ENCODE peak calls at places on chromosomes 16 and 17, in four cellular contexts. T is H1, O is K562, Q is GM12878. Z is an unnamed sample.

GRCh38 chr16:52318259-52319008 is 228.5 kb downstream of the TOX3 start:
- DNase-seq in T (no peak), O (no peak), Q (no peak), Z (no peak)

GRCh38 chr17:44859701-44860100 is 12.0 kb downstream of the HIGD1B start:
- DNase-seq in Q (no peak), T (no peak), O (no peak), Z (no peak)

GRCh38 chr17:82324566-82325285 is 7.3 kb upstream of the CD7 start:
- DNase-seq in Q (no peak), T (no peak), O (no peak), Z (no peak)

GRCh38 chr17:78861229-78861628 is 20.6 kb upstream of the USP36 start:
- DNase-seq in O (no peak), Q (no peak), T (no peak), Z (no peak)

GRCh38 chr16:58032710-58033293 is 7.2 kb downstream of the MMP15 start:
- DNase-seq in T (no peak), O (peak; percentile 55), Q (no peak), Z (no peak)

GRCh38 chr17:44786551-44787081 is 27.8 kb downstream of the ADAM11 start:
- DNase-seq in O (no peak), T (no peak), Q (no peak), Z (no peak)

GRCh38 chr17:53319947-53320346 is 502.8 kb upstream of the KIF2B start:
- DNase-seq in O (no peak), Q (no peak), T (no peak), Z (no peak)

GRCh38 chr17:53353919-53354351 is 468.8 kb upstream of the KIF2B start:
- DNase-seq in Q (no peak), O (no peak), T (no peak), Z (no peak)

GRCh38 chr17:34979650-34980352 is 511 bp upstream of the LIG3 start:
- DNase-seq in O (peak; percentile 41), Q (no peak), T (no peak), Z (no peak)

GRCh38 chr17:45376171-45376564 is 56.5 kb downstream of the ARHGAP27 start:
- DNase-seq in Q (no peak), T (no peak), O (no peak), Z (no peak)

GRCh38 chr17:74332763-74333220 is 6.8 kb downstream of the KIF19 start:
- DNase-seq in Q (no peak), T (no peak), O (peak; percentile 87), Z (no peak)

GRCh38 chr17:81126281-81127132 is 38.8 kb upstream of the PVALEF start:
- DNase-seq in O (no peak), Q (no peak), T (no peak), Z (no peak)

GRCh38 chr16:50585331-50585776 is 37.2 kb downstream of the NKD1 start:
- DNase-seq in O (no peak), T (no peak), Q (no peak), Z (no peak)

GRCh38 chr16:31129568-31130335 is 5.8 kb downstream of the PRSS8 start:
- DNase-seq in T (no peak), O (no peak), Q (no peak), Z (no peak)

GRCh38 chr17:81412490-81413093 is 17.3 kb downstream of the BAHCC1 start:
- DNase-seq in T (no peak), Q (no peak), O (peak; percentile 83), Z (no peak)

GRCh38 chr16:19168173-19169080 is at the start of gene SYT17:
- DNase-seq in O (no peak), Q (no peak), T (peak; percentile 66), Z (no peak)

GRCh38 chr17:38970804-38971203 is 3.6 kb upstream of the FBXO47 start:
- DNase-seq in Q (no peak), O (no peak), T (peak; percentile 19), Z (no peak)

GRCh38 chr16:19805459-19806160 is 79.0 kb downstream of the GPRC5B start:
- DNase-seq in T (no peak), O (no peak), Q (no peak), Z (no peak)

GRCh38 chr17:50611639-50612038 is 23.0 kb upstream of the ABCC3 start:
- DNase-seq in O (no peak), Q (no peak), T (no peak), Z (no peak)

GRCh38 chr16:23071202-23072083 is 77.8 kb downstream of the USP31 start:
- DNase-seq in O (no peak), T (no peak), Q (no peak), Z (no peak)

GRCh38 chr17:9290226-9290613 is 268.9 kb downstream of the NTN1 start:
- DNase-seq in O (no peak), T (no peak), Q (no peak), Z (no peak)

GRCh38 chr17:40284085-40284713 is 3.5 kb upstream of the CDC6 start:
- DNase-seq in O (no peak), Q (no peak), T (no peak), Z (peak; percentile 80)

GRCh38 chr17:7023576-7024401 is 939 bp downstream of the BCL6B start:
- DNase-seq in T (peak; percentile 100), O (peak; percentile 95), Q (peak; percentile 81), Z (peak; percentile 86)

GRCh38 chr16:3645108-3645503 is 9.4 kb upstream of the DNASE1 start:
- DNase-seq in Q (no peak), T (no peak), O (peak; percentile 3), Z (no peak)

GRCh38 chr17:4986403-4986802 is 1.1 kb downstream of the CAMTA2 start:
- DNase-seq in Q (no peak), O (no peak), T (no peak), Z (no peak)

GRCh38 chr16:11836653-11837244 is 14.6 kb downstream of the RSL1D1 start:
- DNase-seq in Q (no peak), O (no peak), T (no peak), Z (no peak)

GRCh38 chr17:19714542-19715411 is 1.6 kb downstream of the SLC47A2 start:
- DNase-seq in T (no peak), Q (no peak), O (no peak), Z (no peak)

GRCh38 chr17:73757324-73757942 is 113.2 kb upstream of the SDK2 start:
- DNase-seq in O (peak; percentile 19), Q (no peak), T (no peak), Z (no peak)

GRCh38 chr17:82050761-82051641 is 610 bp downstream of the RFNG start:
- DNase-seq in T (no peak), O (peak; percentile 49), Q (no peak), Z (no peak)

GRCh38 chr16:88634994-88635670 is 3.2 kb upstream of the IL17C start:
- DNase-seq in T (no peak), Q (no peak), O (peak; percentile 52), Z (no peak)

GRCh38 chr17:58693208-58693607 is 806 bp downstream of the RAD51C start:
- DNase-seq in O (no peak), T (no peak), Q (no peak), Z (no peak)

GRCh38 chr16:11510178-11510973 is 76.3 kb downstream of the LITAF start:
- DNase-seq in Q (no peak), O (no peak), T (no peak), Z (no peak)

GRCh38 chr17:29111816-29112499 is 68.2 kb downstream of the MYO18A start:
- DNase-seq in T (peak; percentile 95), Q (no peak), O (peak; percentile 65), Z (no peak)

GRCh38 chr17:72506773-72507172 is 386.0 kb downstream of the SOX9 start:
- DNase-seq in Q (no peak), T (no peak), O (no peak), Z (no peak)

GRCh38 chr16:50763211-50763610 is 21.3 kb downstream of the CYLD start:
- DNase-seq in T (no peak), O (no peak), Q (no peak), Z (no peak)

GRCh38 chr17:49707246-49707607 is 537 bp downstream of the SLC35B1 start:
- DNase-seq in Q (no peak), O (peak; percentile 28), T (no peak), Z (no peak)

GRCh38 chr17:2024572-2025219 is 438 bp downstream of the RTN4RL1 start:
- DNase-seq in O (no peak), Q (no peak), T (peak; percentile 67), Z (no peak)

GRCh38 chr17:75635610-75636202 is 2.5 kb downstream of the SMIM5 start:
- DNase-seq in T (no peak), Q (no peak), O (no peak), Z (no peak)

GRCh38 chr16:30904114-30904780 is 7.8 kb downstream of the CTF1 start:
- DNase-seq in O (no peak), Q (no peak), T (no peak), Z (no peak)

GRCh38 chr16:29745126-29745852 is 501 bp downstream of the C16orf54 start:
- DNase-seq in O (no peak), T (no peak), Q (no peak), Z (no peak)
- TF ChIP-seq EGR1 in O (no peak), T (no peak), Q (no peak), Z (no peak)

GRCh38 chr16:69323428-69323827 is 7.0 kb downstream of the PDF start:
- DNase-seq in O (no peak), T (no peak), Q (no peak), Z (no peak)

GRCh38 chr16:69322343-69322742 is 8.0 kb downstream of the PDF start:
- DNase-seq in O (no peak), T (no peak), Q (no peak), Z (no peak)

GRCh38 chr16:69324585-69325253 is 5.7 kb downstream of the PDF start:
- DNase-seq in T (no peak), Q (no peak), O (peak; percentile 21), Z (no peak)

GRCh38 chr16:69325784-69326171 is 4.6 kb downstream of the PDF start:
- DNase-seq in T (no peak), O (no peak), Q (no peak), Z (no peak)

DNA sequence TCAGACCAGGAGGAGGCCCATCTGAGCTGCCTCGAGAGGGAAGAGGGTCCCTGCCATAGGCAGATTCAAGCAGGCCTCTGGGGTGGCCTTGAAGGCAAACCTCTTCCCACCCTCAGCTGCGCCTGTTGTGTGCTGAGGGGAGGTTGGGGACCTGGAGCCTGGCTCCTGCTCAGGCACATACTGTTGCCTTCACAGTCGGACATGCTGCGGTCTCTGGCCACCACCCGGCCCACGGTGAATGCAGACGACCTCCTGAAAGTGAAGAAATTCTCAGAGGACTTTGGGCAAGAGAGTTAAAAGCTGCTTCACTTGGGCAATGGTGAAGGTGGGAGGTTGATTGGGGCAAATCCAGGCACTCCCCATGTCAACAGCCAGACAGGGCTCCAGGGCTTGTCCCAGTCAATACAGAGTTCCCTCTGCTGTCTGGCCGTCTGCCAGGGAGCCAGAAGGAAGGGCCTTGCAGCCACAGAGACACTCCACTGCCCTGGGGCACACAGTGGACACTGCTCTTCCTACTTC is 6.3 kb downstream of the PDF start:
- DNase-seq in O (peak; percentile 26), T (no peak), Q (no peak), Z (no peak)
- TF ChIP-seq EGR1 in O (no peak), T (no peak), Q (no peak), Z (no peak)

GRCh38 chr16:82924075-82924854 is 297.5 kb downstream of the CDH13 start:
- DNase-seq in Q (no peak), O (no peak), T (no peak), Z (no peak)
- TF ChIP-seq EGR1 in Q (no peak), O (no peak), T (no peak), Z (no peak)

DNA sequence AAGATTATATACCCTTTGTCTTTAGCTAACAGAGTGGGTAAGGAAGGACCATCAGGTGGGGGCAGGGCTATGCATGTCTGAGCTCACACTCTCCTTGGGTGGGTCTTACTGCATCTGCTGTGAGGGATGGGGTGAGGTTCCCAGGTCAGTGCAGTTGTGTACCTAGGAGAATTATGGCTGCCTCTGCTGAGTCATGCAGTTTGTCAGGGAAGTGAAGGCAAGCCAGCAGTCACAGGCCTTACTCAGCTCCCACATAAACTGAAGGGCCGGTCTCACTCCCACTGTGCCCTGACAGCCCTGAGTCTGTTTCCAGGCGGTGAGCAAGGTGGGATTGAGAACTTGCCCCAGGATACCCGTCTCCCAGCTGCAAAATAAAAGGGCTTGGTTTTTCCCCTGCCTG is 328.6 kb downstream of the MAP2K6 start:
- DNase-seq in Q (no peak), O (no peak), T (no peak), Z (no peak)
- TF ChIP-seq EGR1 in Q (no peak), O (no peak), T (no peak), Z (no peak)

Z was measured in HCT116.